ENCODE peak calls at places on chromosomes 7 and 10, in eight cellular contexts. C is neural progenitor cell; T is endothelial cell; A is fibroblast of lung; S is MCF 10A; E is gastrocnemius medialis; R is GM13977; D is CD8-positive, alpha-beta T cell. H is an unnamed sample.

GRCh38 chr10:96960872-96961271 is 128.8 kb downstream of the LCOR start:
- DNase-seq in C (no peak), T (no peak), A (peak; percentile 45), S (no peak), E (no peak), R (no peak), D (no peak), H (no peak)

GRCh38 chr7:26200113-26200443 is 468 bp downstream of the HNRNPA2B1 start:
- DNase-seq in C (peak; percentile 81), T (peak; percentile 65), A (no peak), S (peak; percentile 68), E (peak; percentile 50), R (peak; percentile 35), D (peak; percentile 82), H (peak; percentile 49)

GRCh38 chr7:157433628-157434027 is 96.8 kb downstream of the DNAJB6 start:
- DNase-seq in C (no peak), T (no peak), A (no peak), S (no peak), E (no peak), R (no peak), D (no peak), H (no peak)

GRCh38 chr10:59079386-59080226 is 96.8 kb upstream of the PHYHIPL start:
- DNase-seq in C (no peak), T (no peak), A (peak; percentile 86), S (peak; percentile 75), E (no peak), R (no peak), D (no peak), H (no peak)

GRCh38 chr7:115679976-115680375 is 350.6 kb downstream of the TFEC start:
- DNase-seq in C (peak; percentile 72), T (peak; percentile 50), A (peak; percentile 44), S (peak; percentile 48), E (no peak), R (no peak), D (no peak), H (no peak)

GRCh38 chr10:122475130-122475529 is 13.8 kb downstream of the HTRA1 start:
- DNase-seq in C (no peak), T (no peak), A (no peak), S (no peak), E (peak; percentile 30), R (no peak), D (no peak), H (no peak)

GRCh38 chr7:100865971-100866720 is 1.0 kb upstream of the TRIP6 start:
- DNase-seq in C (no peak), T (no peak), A (peak; percentile 36), S (peak; percentile 83), E (no peak), R (no peak), D (peak; percentile 51), H (no peak)

GRCh38 chr7:119943932-119944600 is 328.9 kb upstream of the KCND2 start:
- DNase-seq in C (no peak), T (no peak), A (no peak), S (no peak), E (no peak), R (no peak), D (no peak), H (no peak)

DNA sequence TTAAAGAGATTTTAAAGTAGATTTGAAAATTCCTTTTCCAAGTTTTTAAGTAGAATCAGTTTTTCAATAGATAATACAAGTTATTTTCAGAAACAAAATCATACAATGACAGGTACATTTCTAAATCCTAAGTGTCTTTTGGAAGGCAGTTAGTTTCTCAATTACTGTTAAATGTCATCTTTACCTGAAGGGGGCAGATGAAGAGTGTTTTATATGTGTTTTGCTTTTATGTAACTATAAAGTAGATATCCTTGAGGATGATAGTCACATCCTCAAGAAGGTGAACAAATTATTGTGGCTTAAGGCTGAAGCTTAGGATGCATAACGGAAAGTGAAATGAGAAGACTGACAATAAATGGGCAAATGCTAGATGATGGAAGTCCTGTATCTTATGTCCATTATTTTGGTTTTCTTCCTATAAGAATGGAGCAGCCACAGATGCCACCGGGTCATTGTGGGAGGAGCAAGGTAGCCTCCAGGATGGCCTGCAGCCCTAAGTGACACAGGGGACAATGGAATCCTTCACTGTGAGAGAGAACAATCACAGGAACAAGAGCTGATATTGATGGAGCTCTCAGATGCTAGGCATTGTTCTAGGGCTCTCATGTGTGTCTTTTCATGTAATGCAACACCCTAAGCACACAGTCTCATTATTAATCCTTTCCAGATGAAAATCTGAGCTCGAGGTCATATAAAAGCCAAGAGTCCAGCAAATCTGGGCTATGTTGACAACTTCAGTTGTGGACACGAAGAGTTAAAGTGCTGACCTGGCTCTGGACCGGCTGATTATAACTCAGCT is 14.1 kb upstream of the MKX start:
- DNase-seq in C (peak; percentile 50), T (peak; percentile 12), A (no peak), S (peak; percentile 9), E (no peak), R (no peak), D (no peak), H (no peak)
- TF ChIP-seq CTCF in C (no peak), T (no peak), A (no peak), S (peak; percentile 18), E (no peak), R (peak; percentile 3), D (no peak), H (no peak)

GRCh38 chr7:106177295-106177690 is 65.2 kb upstream of the SYPL1 start:
- DNase-seq in C (no peak), T (no peak), A (no peak), S (no peak), E (no peak), R (no peak), D (no peak), H (no peak)

GRCh38 chr7:106177738-106178592 is 65.9 kb upstream of the SYPL1 start:
- DNase-seq in C (no peak), T (no peak), A (no peak), S (no peak), E (peak; percentile 73), R (no peak), D (no peak), H (no peak)

GRCh38 chr7:106179256-106179655 is 67.1 kb upstream of the SYPL1 start:
- DNase-seq in C (no peak), T (no peak), A (no peak), S (no peak), E (no peak), R (no peak), D (no peak), H (no peak)

GRCh38 chr7:106176414-106177294 is 64.5 kb upstream of the SYPL1 start:
- DNase-seq in C (peak; percentile 93), T (peak; percentile 96), A (peak; percentile 60), S (peak; percentile 79), E (peak; percentile 63), R (peak; percentile 69), D (peak; percentile 73), H (peak; percentile 81)

DNA sequence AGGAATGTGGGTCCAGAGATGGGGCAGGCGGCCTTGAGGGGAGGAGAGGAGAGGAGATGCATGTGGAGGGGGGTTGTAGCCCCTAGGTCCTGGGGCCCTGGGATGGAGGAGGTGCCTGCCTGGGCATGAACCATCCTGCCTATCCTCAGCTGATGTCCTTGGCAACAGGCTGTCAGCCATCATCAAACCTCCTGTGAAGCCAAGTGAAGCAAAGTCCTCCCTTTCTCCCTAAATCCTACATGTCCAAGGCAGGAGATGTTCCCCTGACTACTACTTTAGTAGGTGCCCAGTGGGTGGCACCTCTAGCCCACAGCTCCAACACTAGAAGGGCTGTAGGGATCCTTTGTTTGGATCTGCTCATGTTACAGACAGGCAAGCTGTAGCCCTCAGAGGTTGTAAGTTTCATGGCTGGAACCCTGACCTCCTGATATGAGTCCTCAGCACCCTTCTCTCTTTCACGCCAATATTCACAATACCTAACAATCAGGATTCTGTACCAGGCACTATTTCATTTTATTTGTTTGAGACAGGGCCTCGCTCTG is 66.6 kb upstream of the SYPL1 start:
- DNase-seq in C (no peak), T (no peak), A (peak; percentile 47), S (peak; percentile 79), E (no peak), R (no peak), D (no peak), H (no peak)
- TF ChIP-seq CTCF in C (no peak), T (no peak), A (peak; percentile 47), S (peak; percentile 22), E (no peak), R (peak; percentile 25), D (no peak), H (no peak)

GRCh38 chr7:140989068-140989467 is 25.7 kb downstream of the MRPS33 start:
- DNase-seq in C (no peak), T (no peak), A (no peak), S (no peak), E (no peak), R (no peak), D (no peak), H (no peak)

GRCh38 chr7:140982508-140982907 is 32.2 kb downstream of the MRPS33 start:
- DNase-seq in C (no peak), T (no peak), A (no peak), S (no peak), E (no peak), R (no peak), D (no peak), H (no peak)

DNA sequence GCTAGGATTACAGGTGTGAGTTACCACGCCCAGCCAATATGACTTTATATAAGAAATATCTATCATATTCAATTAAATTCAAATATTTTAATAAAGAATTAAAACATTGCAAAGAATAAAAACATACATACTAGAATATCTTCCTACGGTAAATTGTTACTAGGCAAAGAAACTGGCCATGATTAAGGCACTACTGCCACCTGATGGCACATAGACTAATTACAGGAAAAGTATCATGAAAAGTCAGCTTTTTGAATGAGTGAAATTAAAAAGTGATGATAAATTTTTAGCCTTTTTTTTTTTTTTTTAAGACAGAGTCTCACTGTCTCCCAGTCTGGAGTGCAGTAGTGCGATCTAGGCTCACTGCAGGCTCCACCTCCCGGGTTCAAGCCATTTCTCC is 30.9 kb downstream of the MRPS33 start:
- DNase-seq in C (peak; percentile 14), T (no peak), A (no peak), S (peak; percentile 47), E (no peak), R (no peak), D (no peak), H (no peak)
- TF ChIP-seq CTCF in C (peak; percentile 60), T (peak; percentile 73), A (peak; percentile 26), S (peak; percentile 21), E (no peak), R (peak; percentile 34), D (no peak), H (peak; percentile 35)

GRCh38 chr7:134945711-134946110 is 40.6 kb upstream of the AGBL3 start:
- DNase-seq in C (no peak), T (no peak), A (no peak), S (no peak), E (no peak), R (no peak), D (no peak), H (no peak)

GRCh38 chr7:134942690-134943466 is 43.4 kb upstream of the AGBL3 start:
- DNase-seq in C (no peak), T (no peak), A (no peak), S (no peak), E (no peak), R (no peak), D (no peak), H (no peak)

GRCh38 chr7:134941947-134942346 is 44.4 kb upstream of the AGBL3 start:
- DNase-seq in C (no peak), T (no peak), A (no peak), S (no peak), E (no peak), R (no peak), D (no peak), H (no peak)

GRCh38 chr7:134946260-134946659 is 40.0 kb upstream of the AGBL3 start:
- DNase-seq in C (no peak), T (no peak), A (peak; percentile 35), S (peak; percentile 12), E (no peak), R (no peak), D (no peak), H (no peak)

DNA sequence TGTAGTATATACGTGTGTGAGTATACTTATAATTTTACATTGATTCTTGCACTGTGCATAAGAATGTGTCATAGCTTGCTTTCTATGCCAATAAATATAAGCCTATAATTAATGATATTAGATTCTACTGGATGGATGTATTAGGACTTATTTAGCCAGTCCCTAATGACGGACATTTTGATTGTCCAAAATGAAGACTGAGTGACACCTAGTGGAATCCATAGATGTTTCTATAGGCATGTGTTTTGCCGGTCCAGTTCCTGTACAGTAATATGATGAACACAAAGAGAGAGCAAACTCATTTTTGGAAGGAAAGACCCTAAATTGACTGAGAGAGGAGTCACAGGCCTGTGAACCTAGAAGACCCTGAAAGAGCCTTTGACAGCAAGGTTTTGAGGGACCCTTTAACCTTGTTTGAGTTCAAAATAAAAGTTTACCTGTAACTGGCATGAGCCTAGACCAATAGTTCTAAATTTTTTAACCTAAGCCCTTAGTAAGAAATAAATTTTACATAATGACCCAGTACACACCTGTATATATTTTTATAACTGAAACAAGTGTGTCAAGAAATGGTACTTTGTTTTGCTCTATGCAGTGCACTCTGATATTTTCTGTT is 42.4 kb upstream of the AGBL3 start:
- DNase-seq in C (peak; percentile 23), T (no peak), A (no peak), S (peak; percentile 42), E (no peak), R (peak; percentile 67), D (no peak), H (no peak)
- TF ChIP-seq CTCF in C (peak; percentile 46), T (no peak), A (peak; percentile 42), S (peak; percentile 52), E (peak; percentile 14), R (peak; percentile 54), D (no peak), H (peak; percentile 54)

H was measured in progenitor cell of endocrine pancreas.